ENCODE peak calls at places on chromosomes 16 and 17, in six cellular contexts. J is Calu3; P is body of pancreas; O is stimulated activated CD4-positive, alpha-beta T cell treated with anti-CD3 and anti-CD28 coated beads, TNF-alpha, amount 100 ng/mL, for 4 hours; C is IMR-90; U is coronary artery. I is an unnamed sample.

GRCh38 chr17:64022631-64023063 is 2.2 kb upstream of the ICAM2 start:
- DNase-seq in J (no peak), P (peak), O (no peak), C (no peak), U (no peak), I (no peak)

GRCh38 chr17:35969558-35970442 is 11.5 kb downstream of the CCL16 start:
- DNase-seq in J (peak), P (peak), O (peak), C (peak), U (no peak), I (peak)

GRCh38 chr16:813204-813915 is 12.8 kb upstream of the GNG13 start:
- DNase-seq in J (peak), P (peak), O (peak), C (peak), U (no peak), I (no peak)

GRCh38 chr17:45676695-45677094 is 107.4 kb upstream of the CRHR1 start:
- DNase-seq in J (no peak), P (no peak), O (no peak), C (no peak), U (no peak), I (no peak)

GRCh38 chr16:25192096-25192495 is 24.7 kb upstream of the AQP8 start:
- DNase-seq in J (no peak), P (no peak), O (no peak), C (peak), U (no peak), I (no peak)

GRCh38 chr16:52773026-52773425 is 226.1 kb upstream of the TOX3 start:
- DNase-seq in J (no peak), P (no peak), O (no peak), C (no peak), U (no peak), I (no peak)

GRCh38 chr17:10875411-10875810 is 37.5 kb upstream of the PIRT start:
- DNase-seq in J (peak), P (no peak), O (no peak), C (no peak), U (no peak), I (no peak)

GRCh38 chr16:53056528-53056881 is 1.7 kb downstream of the CHD9 start:
- DNase-seq in J (no peak), P (no peak), O (no peak), C (peak), U (no peak), I (peak)

GRCh38 chr17:32870969-32871368 is 6.0 kb downstream of the MYO1D start:
- DNase-seq in J (no peak), P (no peak), O (no peak), C (no peak), U (no peak), I (peak)

GRCh38 chr16:2362218-2362617 is 21.7 kb upstream of the ABCA3 start:
- DNase-seq in J (no peak), P (no peak), O (no peak), C (no peak), U (no peak), I (no peak)

GRCh38 chr17:33832295-33832694 is 422.8 kb upstream of the CCL2 start:
- DNase-seq in J (no peak), P (no peak), O (no peak), C (no peak), U (no peak), I (no peak)

GRCh38 chr16:81515721-81516120 is 71.1 kb downstream of the CMIP start:
- DNase-seq in J (no peak), P (no peak), O (no peak), C (no peak), U (no peak), I (no peak)

GRCh38 chr17:58083491-58084316 is 485 bp downstream of the DYNLL2 start:
- DNase-seq in J (peak), P (peak), O (peak), C (peak), U (peak), I (peak)

GRCh38 chr17:31357831-31358400 is 33.6 kb upstream of the RAB11FIP4 start:
- DNase-seq in J (no peak), P (no peak), O (no peak), C (peak), U (no peak), I (no peak)

GRCh38 chr17:34368455-34369195 is 5.6 kb upstream of the CCL1 start:
- DNase-seq in J (no peak), P (no peak), O (no peak), C (no peak), U (no peak), I (no peak)

GRCh38 chr17:41618341-41619161 is 5.8 kb downstream of the KRT17 start:
- DNase-seq in J (no peak), P (no peak), O (no peak), C (no peak), U (no peak), I (peak)

GRCh38 chr17:81814748-81815645 is 11.0 kb downstream of the GCGR start:
- DNase-seq in J (peak), P (peak), O (no peak), C (no peak), U (no peak), I (no peak)

GRCh38 chr17:44850025-44850424 is 2.3 kb downstream of the HIGD1B start:
- DNase-seq in J (no peak), P (no peak), O (no peak), C (no peak), U (no peak), I (no peak)

GRCh38 chr16:72596373-72596772 is 424.4 kb upstream of the PMFBP1 start:
- DNase-seq in J (no peak), P (no peak), O (no peak), C (no peak), U (no peak), I (no peak)

GRCh38 chr17:80479246-80479566 is 2.8 kb upstream of the NPTX1 start:
- DNase-seq in J (no peak), P (no peak), O (no peak), C (no peak), U (no peak), I (no peak)

GRCh38 chr17:57255182-57255775 is 1.0 kb upstream of the MSI2 start:
- DNase-seq in J (no peak), P (no peak), O (no peak), C (no peak), U (no peak), I (no peak)

GRCh38 chr17:67891481-67892119 is 66.3 kb downstream of the BPTF start:
- DNase-seq in J (no peak), P (peak), O (no peak), C (peak), U (no peak), I (peak)

GRCh38 chr16:73794936-73795335 is 501.7 kb upstream of the PSMD7 start:
- DNase-seq in J (no peak), P (no peak), O (no peak), C (no peak), U (no peak), I (no peak)

GRCh38 chr16:85303354-85303883 is 191.1 kb upstream of the CIBAR2 start:
- DNase-seq in J (peak), P (peak), O (peak), C (no peak), U (no peak), I (peak)

GRCh38 chr16:80347900-80348299 is 192.9 kb upstream of the DYNLRB2 start:
- DNase-seq in J (no peak), P (peak), O (no peak), C (no peak), U (peak), I (no peak)

GRCh38 chr17:1764274-1764673 is 2.4 kb downstream of the SERPINF1 start:
- DNase-seq in J (no peak), P (peak), O (no peak), C (peak), U (peak), I (peak)

GRCh38 chr17:78667091-78667490 is 89.9 kb upstream of the DNAH17 start:
- DNase-seq in J (no peak), P (no peak), O (no peak), C (no peak), U (peak), I (no peak)

GRCh38 chr16:86682219-86682904 is 104.0 kb downstream of the FOXL1 start:
- DNase-seq in J (no peak), P (no peak), O (no peak), C (no peak), U (no peak), I (no peak)

I was measured in amniotic epithelial cell.